ENCODE peak calls at places on chromosomes 13 and 19, in four cellular contexts. B, Z, D and A are unnamed samples.
A peak's percentile ranks its signal among the peaks of the same experiment; 100 is the strongest.

GRCh38 chr19:13629687-13630357 is 123.5 kb upstream of the CACNA1A start:
- DNase-seq in Z (no peak), D (peak; percentile 22), B (no peak), A (no peak)

GRCh38 chr13:92297971-92298942 is 899.8 kb downstream of the GPC5 start:
- DNase-seq in B (no peak), D (no peak), Z (no peak), A (no peak)

GRCh38 chr13:45269204-45269603 is 68.4 kb upstream of the KCTD4 start:
- DNase-seq in B (no peak), D (no peak), Z (no peak), A (no peak)

GRCh38 chr13:110915874-110916670 is 1.2 kb upstream of the ANKRD10 start:
- DNase-seq in Z (no peak), D (peak; percentile 56), B (no peak), A (no peak)

GRCh38 chr19:14198384-14199376 is 7.3 kb downstream of the ADGRL1 start:
- DNase-seq in B (no peak), D (peak; percentile 66), Z (no peak), A (no peak)

GRCh38 chr13:47672982-47673670 is 327.9 kb downstream of the SUCLA2 start:
- DNase-seq in Z (no peak), B (no peak), D (peak; percentile 33), A (no peak)

GRCh38 chr13:30868806-30869470 is 37.1 kb upstream of the MEDAG start:
- DNase-seq in Z (no peak), B (no peak), D (no peak), A (no peak)

GRCh38 chr13:77048592-77048991 is 21.6 kb upstream of the FBXL3 start:
- DNase-seq in D (peak; percentile 52), Z (no peak), B (no peak), A (no peak)

GRCh38 chr13:99174533-99175100 is 26.0 kb upstream of the UBAC2 start:
- DNase-seq in Z (no peak), B (no peak), D (peak; percentile 23), A (no peak)

GRCh38 chr13:79451500-79451962 is 29.4 kb upstream of the NDFIP2 start:
- DNase-seq in B (no peak), D (peak; percentile 98), Z (peak; percentile 56), A (peak; percentile 76)

GRCh38 chr13:95117092-95117491 is 184.2 kb downstream of the ABCC4 start:
- DNase-seq in D (no peak), Z (no peak), B (no peak), A (no peak)

GRCh38 chr13:49597043-49597669 is 11.8 kb upstream of the RCBTB1 start:
- DNase-seq in B (no peak), Z (no peak), D (no peak), A (no peak)

GRCh38 chr13:84684804-84685203 is 802.5 kb upstream of the SLITRK1 start:
- DNase-seq in B (no peak), Z (no peak), D (no peak), A (no peak)

GRCh38 chr19:2051771-2052704 is 994 bp upstream of the MKNK2 start:
- DNase-seq in D (no peak), Z (no peak), B (peak; percentile 92), A (no peak)

GRCh38 chr19:51096473-51097165 is 11.6 kb downstream of the CTU1 start:
- DNase-seq in D (peak; percentile 31), B (no peak), Z (no peak), A (no peak)

GRCh38 chr13:98254541-98254940 is 77.5 kb upstream of the RNF113B start:
- DNase-seq in Z (no peak), B (no peak), D (no peak), A (no peak)

GRCh38 chr13:111511219-111511732 is 190.8 kb downstream of the TEX29 start:
- DNase-seq in Z (no peak), D (no peak), B (no peak), A (no peak)

GRCh38 chr19:48182434-48182833 is 12.0 kb downstream of the ZSWIM9 start:
- DNase-seq in B (no peak), Z (no peak), D (peak; percentile 42), A (no peak)

GRCh38 chr13:108980237-108980636 is 350.8 kb downstream of the MYO16 start:
- DNase-seq in B (no peak), D (no peak), Z (no peak), A (no peak)

GRCh38 chr13:21010621-21011020 is 50.8 kb downstream of the LATS2 start:
- DNase-seq in D (peak; percentile 40), B (no peak), Z (no peak), A (no peak)

GRCh38 chr19:6222884-6223283 is 56.9 kb downstream of the MLLT1 start:
- DNase-seq in B (no peak), Z (no peak), D (no peak), A (no peak)

GRCh38 chr13:28658796-28659610 is at the start of gene POMP:
- DNase-seq in Z (peak; percentile 94), D (peak; percentile 97), B (peak; percentile 96), A (peak; percentile 90)

GRCh38 chr13:28659611-28659970 is 661 bp downstream of the POMP start:
- DNase-seq in Z (no peak), B (no peak), D (peak; percentile 60), A (peak; percentile 29)

GRCh38 chr13:28658539-28658795 is 463 bp upstream of the POMP start:
- DNase-seq in D (peak; percentile 52), B (no peak), Z (no peak), A (peak; percentile 17)

GRCh38 chr13:28655566-28655965 is 3.4 kb upstream of the POMP start:
- DNase-seq in Z (no peak), B (no peak), D (no peak), A (no peak)

GRCh38 chr13:28657784-28658538 is 969 bp upstream of the POMP start:
- DNase-seq in B (no peak), Z (no peak), D (peak; percentile 62), A (peak; percentile 27)
- TF ChIP-seq CTCF in B (no peak), Z (no peak), D (no peak), A (no peak)

GRCh38 chr19:3360494-3361383 is 5.6 kb upstream of the NFIC start:
- DNase-seq in B (peak; percentile 94), Z (peak; percentile 74), D (peak; percentile 82), A (peak; percentile 91)
- TF ChIP-seq CTCF in B (no peak), Z (no peak), D (no peak), A (no peak)

GRCh38 chr19:54449701-54450069 is 686 bp downstream of the LENG8 start:
- DNase-seq in D (no peak), Z (no peak), B (no peak), A (no peak)

GRCh38 chr19:54453921-54454780 is 5.2 kb downstream of the LENG8 start:
- DNase-seq in B (no peak), Z (no peak), D (no peak), A (no peak)

GRCh38 chr19:54451331-54451871 is 2.4 kb downstream of the LENG8 start:
- DNase-seq in B (no peak), D (peak; percentile 82), Z (peak; percentile 35), A (no peak)

GRCh38 chr19:54452626-54453025 is 3.6 kb downstream of the LENG8 start:
- DNase-seq in D (no peak), B (no peak), Z (no peak), A (no peak)

GRCh38 chr19:54451997-54452396 is 3.0 kb downstream of the LENG8 start:
- DNase-seq in D (no peak), B (no peak), Z (peak; percentile 29), A (no peak)
- TF ChIP-seq CTCF in D (no peak), B (no peak), Z (no peak), A (no peak)

DNA sequence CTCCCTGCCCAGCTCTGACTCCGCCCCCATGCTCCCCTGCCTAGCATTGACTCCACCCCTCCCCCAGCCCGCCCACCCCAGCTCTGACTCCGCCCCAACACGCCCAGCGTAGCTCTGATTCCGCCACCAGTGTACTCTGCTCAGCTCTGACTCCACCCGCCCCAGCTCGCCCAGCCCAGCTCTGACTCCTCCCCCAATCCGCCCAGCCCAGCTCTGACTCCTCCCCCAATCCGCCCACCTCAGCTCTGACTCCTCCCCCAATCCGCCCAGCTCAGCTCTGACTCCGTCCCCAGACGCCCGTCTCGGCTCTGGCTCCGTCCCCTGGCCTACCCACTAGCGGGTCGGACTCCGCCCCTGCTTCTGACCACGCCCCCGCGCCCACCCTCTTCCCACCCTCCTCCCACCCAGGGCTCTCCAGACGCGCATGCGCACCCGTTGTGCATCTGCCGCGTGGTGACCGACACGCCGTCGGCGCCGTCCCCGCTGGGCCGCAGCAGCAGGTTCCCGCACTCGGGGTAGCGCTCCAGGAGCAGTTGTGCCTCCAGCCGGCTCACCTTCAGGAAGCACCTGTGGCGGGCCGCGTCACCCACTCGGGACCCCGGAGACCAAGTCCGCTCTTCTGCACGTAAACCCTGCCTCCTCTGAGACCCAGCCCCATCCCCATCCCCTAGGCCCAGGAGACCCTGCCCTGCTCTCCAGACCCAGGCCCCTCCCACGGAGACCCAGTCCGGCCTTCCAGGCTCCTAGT is 10.2 kb downstream of the STAP2 start:
- DNase-seq in D (peak; percentile 93), Z (peak; percentile 96), B (peak; percentile 99), A (peak; percentile 97)
- TF ChIP-seq CTCF in D (no peak), Z (no peak), B (no peak), A (no peak)